ENCODE peak calls at places on chromosomes 2 and 18, in ten cellular contexts. One of them, this sample, is unnamed. For H3K4me1, the result is how much of the 10 kb centered on the place peaks cover.

GRCh38 chr2:47237375-47238357 is 82.6 kb upstream of the STPG4 start:
- DNase-seq in adrenal gland: no peak
- DNase-seq in heart right ventricle: peak
- DNase-seq in right lobe of liver: no peak
- DNase-seq in neuronal stem cell: no peak
- DNase-seq in left ventricle myocardium inferior: peak
- DNase-seq in GM23248: peak
- DNase-seq in esophagus squamous epithelium: no peak
- DNase-seq in IMR-90: peak
- DNase-seq in suprapubic skin: no peak
- DNase-seq in this sample: peak

GRCh38 chr2:234702731-234703225 is 205.9 kb upstream of the ARL4C start:
- DNase-seq in adrenal gland: no peak
- DNase-seq in heart right ventricle: no peak
- DNase-seq in right lobe of liver: no peak
- DNase-seq in neuronal stem cell: no peak
- DNase-seq in left ventricle myocardium inferior: no peak
- DNase-seq in GM23248: no peak
- DNase-seq in esophagus squamous epithelium: no peak
- DNase-seq in IMR-90: no peak
- DNase-seq in suprapubic skin: peak
- DNase-seq in this sample: no peak

GRCh38 chr2:233384017-233384416 is 29.7 kb downstream of the DGKD start:
- DNase-seq in adrenal gland: no peak
- DNase-seq in heart right ventricle: no peak
- DNase-seq in right lobe of liver: no peak
- DNase-seq in neuronal stem cell: no peak
- DNase-seq in left ventricle myocardium inferior: no peak
- DNase-seq in GM23248: no peak
- DNase-seq in esophagus squamous epithelium: no peak
- DNase-seq in IMR-90: no peak
- DNase-seq in suprapubic skin: no peak
- DNase-seq in this sample: no peak

GRCh38 chr2:132665401-132665800 is 4.6 kb downstream of the LYPD1 start:
- DNase-seq in adrenal gland: no peak
- DNase-seq in heart right ventricle: no peak
- DNase-seq in right lobe of liver: no peak
- DNase-seq in neuronal stem cell: no peak
- DNase-seq in left ventricle myocardium inferior: no peak
- DNase-seq in GM23248: no peak
- DNase-seq in esophagus squamous epithelium: no peak
- DNase-seq in IMR-90: no peak
- DNase-seq in suprapubic skin: no peak
- DNase-seq in this sample: no peak

GRCh38 chr2:195818521-195818920 is 161.5 kb downstream of the SLC39A10 start:
- DNase-seq in adrenal gland: no peak
- DNase-seq in heart right ventricle: no peak
- DNase-seq in right lobe of liver: no peak
- DNase-seq in neuronal stem cell: no peak
- DNase-seq in left ventricle myocardium inferior: no peak
- DNase-seq in GM23248: peak
- DNase-seq in esophagus squamous epithelium: no peak
- DNase-seq in IMR-90: peak
- DNase-seq in suprapubic skin: no peak
- DNase-seq in this sample: no peak

GRCh38 chr2:37711831-37712230 is 40.4 kb upstream of the CDC42EP3 start:
- DNase-seq in adrenal gland: no peak
- DNase-seq in heart right ventricle: no peak
- DNase-seq in right lobe of liver: no peak
- DNase-seq in neuronal stem cell: no peak
- DNase-seq in left ventricle myocardium inferior: no peak
- DNase-seq in GM23248: peak
- DNase-seq in esophagus squamous epithelium: no peak
- DNase-seq in IMR-90: peak
- DNase-seq in suprapubic skin: no peak
- DNase-seq in this sample: no peak

GRCh38 chr2:101188683-101189405 is 37.7 kb upstream of the TBC1D8 start:
- DNase-seq in adrenal gland: peak
- DNase-seq in heart right ventricle: no peak
- DNase-seq in right lobe of liver: no peak
- DNase-seq in neuronal stem cell: peak
- DNase-seq in left ventricle myocardium inferior: no peak
- DNase-seq in GM23248: peak
- DNase-seq in esophagus squamous epithelium: no peak
- DNase-seq in IMR-90: peak
- DNase-seq in suprapubic skin: no peak
- DNase-seq in this sample: no peak

GRCh38 chr2:12544221-12544558 is 172.5 kb upstream of the TRIB2 start:
- DNase-seq in adrenal gland: no peak
- DNase-seq in heart right ventricle: no peak
- DNase-seq in right lobe of liver: no peak
- DNase-seq in neuronal stem cell: no peak
- DNase-seq in left ventricle myocardium inferior: no peak
- DNase-seq in GM23248: no peak
- DNase-seq in esophagus squamous epithelium: no peak
- DNase-seq in IMR-90: no peak
- DNase-seq in suprapubic skin: no peak
- DNase-seq in this sample: no peak

GRCh38 chr2:200376422-200377142 is 70.1 kb downstream of the SPATS2L start:
- DNase-seq in adrenal gland: no peak
- DNase-seq in heart right ventricle: no peak
- DNase-seq in right lobe of liver: peak
- DNase-seq in neuronal stem cell: no peak
- DNase-seq in left ventricle myocardium inferior: peak
- DNase-seq in GM23248: no peak
- DNase-seq in esophagus squamous epithelium: no peak
- DNase-seq in IMR-90: no peak
- DNase-seq in suprapubic skin: no peak
- DNase-seq in this sample: no peak

GRCh38 chr2:19131871-19132270 is 226.6 kb downstream of the OSR1 start:
- DNase-seq in adrenal gland: no peak
- DNase-seq in heart right ventricle: no peak
- DNase-seq in right lobe of liver: no peak
- DNase-seq in neuronal stem cell: no peak
- DNase-seq in left ventricle myocardium inferior: no peak
- DNase-seq in GM23248: no peak
- DNase-seq in esophagus squamous epithelium: no peak
- DNase-seq in IMR-90: no peak
- DNase-seq in suprapubic skin: no peak
- DNase-seq in this sample: no peak

GRCh38 chr18:2968559-2968958 is 44.4 kb downstream of the LPIN2 start:
- DNase-seq in adrenal gland: no peak
- DNase-seq in heart right ventricle: no peak
- DNase-seq in right lobe of liver: no peak
- DNase-seq in neuronal stem cell: no peak
- DNase-seq in left ventricle myocardium inferior: no peak
- DNase-seq in GM23248: no peak
- DNase-seq in esophagus squamous epithelium: no peak
- DNase-seq in IMR-90: no peak
- DNase-seq in suprapubic skin: no peak
- DNase-seq in this sample: no peak

GRCh38 chr2:176768185-176768584 is 444.4 kb upstream of the HNRNPA3 start:
- DNase-seq in adrenal gland: no peak
- DNase-seq in heart right ventricle: no peak
- DNase-seq in right lobe of liver: no peak
- DNase-seq in neuronal stem cell: no peak
- DNase-seq in left ventricle myocardium inferior: no peak
- DNase-seq in GM23248: no peak
- DNase-seq in esophagus squamous epithelium: no peak
- DNase-seq in IMR-90: no peak
- DNase-seq in suprapubic skin: no peak
- DNase-seq in this sample: no peak

GRCh38 chr2:176763111-176763510 is 449.5 kb upstream of the HNRNPA3 start:
- DNase-seq in adrenal gland: no peak
- DNase-seq in heart right ventricle: no peak
- DNase-seq in right lobe of liver: no peak
- DNase-seq in neuronal stem cell: no peak
- DNase-seq in left ventricle myocardium inferior: no peak
- DNase-seq in GM23248: peak
- DNase-seq in esophagus squamous epithelium: no peak
- DNase-seq in IMR-90: no peak
- DNase-seq in suprapubic skin: no peak
- DNase-seq in this sample: no peak

GRCh38 chr2:176766005-176766404 is 446.6 kb upstream of the HNRNPA3 start:
- DNase-seq in adrenal gland: no peak
- DNase-seq in heart right ventricle: no peak
- DNase-seq in right lobe of liver: no peak
- DNase-seq in neuronal stem cell: no peak
- DNase-seq in left ventricle myocardium inferior: no peak
- DNase-seq in GM23248: no peak
- DNase-seq in esophagus squamous epithelium: no peak
- DNase-seq in IMR-90: no peak
- DNase-seq in suprapubic skin: no peak
- DNase-seq in this sample: no peak

GRCh38 chr2:176769021-176769420 is 443.6 kb upstream of the HNRNPA3 start:
- DNase-seq in adrenal gland: no peak
- DNase-seq in heart right ventricle: no peak
- DNase-seq in right lobe of liver: no peak
- DNase-seq in neuronal stem cell: no peak
- DNase-seq in left ventricle myocardium inferior: no peak
- DNase-seq in GM23248: no peak
- DNase-seq in esophagus squamous epithelium: no peak
- DNase-seq in IMR-90: no peak
- DNase-seq in suprapubic skin: no peak
- DNase-seq in this sample: no peak

DNA sequence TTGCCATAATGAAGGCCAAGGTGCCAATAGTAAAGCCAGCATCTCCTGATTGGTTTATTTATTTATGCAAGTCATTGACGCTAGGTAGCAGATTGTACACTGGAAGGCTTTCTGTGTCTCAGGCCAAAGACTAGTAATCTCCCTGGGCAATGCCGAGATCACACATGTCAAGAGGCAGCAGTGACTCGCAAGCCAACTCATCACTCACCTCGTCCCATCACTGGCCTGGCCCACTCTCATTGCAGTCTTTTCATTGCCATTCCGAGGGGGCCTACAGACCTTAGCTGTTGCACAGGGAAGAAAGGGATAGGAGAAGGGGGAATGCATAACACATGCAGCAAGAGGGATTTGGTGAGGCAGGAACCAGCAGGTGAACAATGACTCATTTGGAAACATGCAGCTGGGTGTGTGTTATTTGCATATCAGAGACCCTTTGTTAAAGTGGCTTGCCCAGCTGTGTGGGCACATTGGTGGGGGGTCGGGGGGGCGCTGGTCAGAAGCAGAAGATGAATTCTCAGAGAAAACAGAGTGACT is 448.7 kb upstream of the HNRNPA3 start:
- DNase-seq in adrenal gland: no peak
- DNase-seq in heart right ventricle: no peak
- DNase-seq in right lobe of liver: no peak
- DNase-seq in neuronal stem cell: peak
- DNase-seq in left ventricle myocardium inferior: no peak
- DNase-seq in GM23248: peak
- DNase-seq in esophagus squamous epithelium: no peak
- DNase-seq in IMR-90: no peak
- DNase-seq in suprapubic skin: no peak
- DNase-seq in this sample: no peak
- H3K27ac ChIP-seq in adrenal gland: no peak
- H3K27ac ChIP-seq in heart right ventricle: no peak
- H3K27ac ChIP-seq in right lobe of liver: no peak
- H3K27ac ChIP-seq in neuronal stem cell: no peak
- H3K27ac ChIP-seq in left ventricle myocardium inferior: no peak
- H3K27ac ChIP-seq in GM23248: no peak
- H3K27ac ChIP-seq in esophagus squamous epithelium: no peak
- H3K27ac ChIP-seq in IMR-90: no peak
- H3K27ac ChIP-seq in suprapubic skin: no peak
- H3K27ac ChIP-seq in this sample: no peak

DNA sequence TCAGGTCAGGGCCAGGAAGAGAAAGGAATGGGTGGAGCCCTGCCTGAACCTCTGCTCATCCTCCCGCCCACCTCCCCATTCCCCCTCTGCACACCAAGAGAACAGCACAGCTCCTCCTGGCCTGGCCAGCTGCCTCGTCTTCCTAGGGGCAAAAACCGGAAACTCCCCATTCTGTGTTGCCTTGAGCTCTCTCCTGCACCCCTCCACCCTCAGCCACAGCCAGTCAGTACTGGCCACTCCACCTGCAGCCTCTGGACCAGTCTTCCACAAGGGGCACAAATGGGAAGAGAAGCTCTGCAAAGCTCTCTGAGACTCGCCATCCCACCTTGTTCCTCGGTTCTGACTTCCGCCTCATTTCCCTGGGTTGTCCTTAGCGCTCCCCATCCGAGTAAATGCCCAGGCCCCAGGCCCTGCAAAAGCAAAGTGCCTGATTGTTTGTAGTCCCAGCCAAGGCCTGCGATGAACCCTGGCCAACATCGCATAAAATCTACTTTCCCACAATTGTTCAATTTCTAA is 39.3 kb upstream of the SLC35G4 start:
- DNase-seq in adrenal gland: no peak
- DNase-seq in heart right ventricle: no peak
- DNase-seq in right lobe of liver: no peak
- DNase-seq in neuronal stem cell: no peak
- DNase-seq in left ventricle myocardium inferior: no peak
- DNase-seq in GM23248: no peak
- DNase-seq in esophagus squamous epithelium: no peak
- DNase-seq in IMR-90: no peak
- DNase-seq in suprapubic skin: no peak
- DNase-seq in this sample: no peak
- H3K4me1 ChIP-seq in adrenal gland: under half
- H3K4me1 ChIP-seq in heart right ventricle: under half
- H3K4me1 ChIP-seq in right lobe of liver: under half
- H3K4me1 ChIP-seq in neuronal stem cell: under half
- H3K4me1 ChIP-seq in left ventricle myocardium inferior: under half
- H3K4me1 ChIP-seq in GM23248: under half
- H3K4me1 ChIP-seq in esophagus squamous epithelium: under half
- H3K4me1 ChIP-seq in IMR-90: under half
- H3K4me1 ChIP-seq in suprapubic skin: under half
- H3K4me1 ChIP-seq in this sample: under half

DNA sequence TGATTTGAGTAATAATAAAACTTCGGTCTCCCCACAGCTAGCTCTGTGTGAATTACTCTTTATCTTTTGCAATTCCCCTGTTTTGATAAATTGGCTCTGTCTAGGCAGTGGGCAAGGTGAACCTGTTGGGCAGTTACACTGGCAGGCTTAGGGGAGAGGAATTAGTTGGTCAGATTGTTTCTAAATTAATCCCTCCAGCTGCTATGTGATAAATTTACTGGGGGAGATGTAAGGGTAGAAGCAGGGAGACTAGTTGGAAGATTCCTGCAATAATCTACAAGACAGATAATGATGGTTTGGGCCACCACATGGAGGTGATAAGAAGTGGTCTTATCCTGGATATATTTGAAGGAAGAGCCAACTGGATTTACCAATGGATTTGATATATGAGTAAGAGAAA is 118.5 kb upstream of the TACR1 start:
- DNase-seq in adrenal gland: no peak
- DNase-seq in heart right ventricle: no peak
- DNase-seq in right lobe of liver: no peak
- DNase-seq in neuronal stem cell: no peak
- DNase-seq in left ventricle myocardium inferior: no peak
- DNase-seq in GM23248: no peak
- DNase-seq in esophagus squamous epithelium: no peak
- DNase-seq in IMR-90: no peak
- DNase-seq in suprapubic skin: no peak
- DNase-seq in this sample: no peak
- H3K27ac ChIP-seq in adrenal gland: no peak
- H3K27ac ChIP-seq in heart right ventricle: no peak
- H3K27ac ChIP-seq in right lobe of liver: no peak
- H3K27ac ChIP-seq in neuronal stem cell: no peak
- H3K27ac ChIP-seq in left ventricle myocardium inferior: no peak
- H3K27ac ChIP-seq in GM23248: no peak
- H3K27ac ChIP-seq in esophagus squamous epithelium: no peak
- H3K27ac ChIP-seq in IMR-90: no peak
- H3K27ac ChIP-seq in suprapubic skin: no peak
- H3K27ac ChIP-seq in this sample: no peak

GRCh38 chr2:217941339-217941738 is 61.5 kb downstream of the TNS1 start:
- DNase-seq in adrenal gland: no peak
- DNase-seq in heart right ventricle: no peak
- DNase-seq in right lobe of liver: no peak
- DNase-seq in neuronal stem cell: no peak
- DNase-seq in left ventricle myocardium inferior: no peak
- DNase-seq in GM23248: no peak
- DNase-seq in esophagus squamous epithelium: no peak
- DNase-seq in IMR-90: no peak
- DNase-seq in suprapubic skin: no peak
- DNase-seq in this sample: peak
- H3K4me1 ChIP-seq in adrenal gland: half or more
- H3K4me1 ChIP-seq in heart right ventricle: half or more
- H3K4me1 ChIP-seq in right lobe of liver: under half
- H3K4me1 ChIP-seq in neuronal stem cell: under half
- H3K4me1 ChIP-seq in left ventricle myocardium inferior: half or more
- H3K4me1 ChIP-seq in GM23248: half or more
- H3K4me1 ChIP-seq in esophagus squamous epithelium: under half
- H3K4me1 ChIP-seq in IMR-90: under half
- H3K4me1 ChIP-seq in suprapubic skin: half or more
- H3K4me1 ChIP-seq in this sample: under half